ENCODE peak calls at places on chromosomes 2 and 18, in seven cellular contexts. T, R, Y, S, P, O and Z are unnamed samples.

GRCh38 chr2:241878007-241878970 is 8.8 kb downstream of the RTP5 start:
- DNase-seq in S (no peak), Y (no peak), T (peak; percentile 85), R (peak; percentile 77), P (peak; percentile 67), O (peak; percentile 83), Z (peak; percentile 89)

GRCh38 chr2:58834404-58834803 is 593.3 kb upstream of the FANCL start:
- DNase-seq in P (no peak), Y (no peak), R (no peak), T (no peak), O (no peak), S (no peak), Z (peak; percentile 55)

GRCh38 chr2:105757361-105757933 is 12.7 kb downstream of the NCK2 start:
- DNase-seq in T (no peak), Y (no peak), P (no peak), S (no peak), R (no peak), O (no peak), Z (no peak)

GRCh38 chr2:176392125-176392704 is 123.0 kb downstream of the MTX2 start:
- DNase-seq in T (no peak), R (no peak), Y (no peak), O (no peak), P (no peak), S (no peak), Z (no peak)

GRCh38 chr2:182894174-182894573 is 27.7 kb upstream of the FRZB start:
- DNase-seq in T (no peak), S (no peak), P (no peak), O (no peak), Y (no peak), R (no peak), Z (no peak)

GRCh38 chr18:24490545-24490944 is 30.1 kb downstream of the HRH4 start:
- DNase-seq in R (no peak), S (no peak), T (no peak), O (no peak), Y (no peak), P (no peak), Z (peak; percentile 60)

GRCh38 chr2:227759411-227760113 is 13.9 kb downstream of the SCYGR8 start:
- DNase-seq in R (no peak), O (no peak), S (no peak), Y (no peak), P (no peak), T (no peak), Z (no peak)

GRCh38 chr2:72386288-72386687 is 238.6 kb upstream of the CYP26B1 start:
- DNase-seq in P (no peak), T (no peak), S (no peak), O (no peak), R (no peak), Y (no peak), Z (no peak)

GRCh38 chr2:110105608-110106467 is 9.8 kb downstream of the MALL start:
- DNase-seq in S (no peak), R (peak; percentile 92), T (no peak), O (no peak), Y (no peak), P (no peak), Z (no peak)

GRCh38 chr2:233059797-233060499 is at the start of gene INPP5D:
- DNase-seq in Y (no peak), S (no peak), R (no peak), T (peak; percentile 85), P (peak; percentile 68), O (peak; percentile 90), Z (peak; percentile 92)

GRCh38 chr2:8906208-8906607 is 68.8 kb upstream of the KIDINS220 start:
- DNase-seq in Y (no peak), T (no peak), O (no peak), R (no peak), S (no peak), P (no peak), Z (no peak)

GRCh38 chr2:199409705-199410104 is 48.0 kb downstream of the SATB2 start:
- DNase-seq in Y (no peak), O (no peak), P (no peak), S (no peak), R (no peak), T (no peak), Z (no peak)

GRCh38 chr18:79916546-79917350 is 34.7 kb downstream of the SLC66A2 start:
- DNase-seq in T (peak; percentile 44), O (peak; percentile 33), P (no peak), S (no peak), R (no peak), Y (no peak), Z (no peak)

GRCh38 chr2:119294671-119295070 is 71.0 kb downstream of the STEAP3 start:
- DNase-seq in P (no peak), R (no peak), O (no peak), Y (no peak), T (no peak), S (no peak), Z (no peak)

GRCh38 chr2:58708565-58708964 is 467.4 kb upstream of the FANCL start:
- DNase-seq in O (no peak), P (no peak), S (no peak), R (peak; percentile 3), Y (no peak), T (no peak), Z (peak; percentile 65)

GRCh38 chr2:151786493-151786892 is 41.7 kb downstream of the ARL5A start:
- DNase-seq in Y (no peak), T (no peak), O (no peak), S (no peak), R (no peak), P (no peak), Z (peak; percentile 31)

GRCh38 chr2:195105581-195105980 is 551.4 kb upstream of the SLC39A10 start:
- DNase-seq in P (no peak), O (no peak), Y (no peak), S (no peak), R (no peak), T (no peak), Z (no peak)

GRCh38 chr2:133734699-133735098 is 166.4 kb upstream of the NCKAP5 start:
- DNase-seq in Y (no peak), T (no peak), P (no peak), S (no peak), O (no peak), R (no peak), Z (no peak)

GRCh38 chr2:133109772-133110171 is 439.8 kb upstream of the LYPD1 start:
- DNase-seq in S (no peak), Y (no peak), T (no peak), P (no peak), R (no peak), O (no peak), Z (no peak)

GRCh38 chr2:163191372-163191771 is 352.8 kb upstream of the KCNH7 start:
- DNase-seq in P (no peak), S (no peak), T (no peak), O (no peak), Y (no peak), R (peak; percentile 21), Z (peak; percentile 69)

GRCh38 chr2:50529600-50530218 is 502.2 kb downstream of the NRXN1 start:
- DNase-seq in P (peak; percentile 5), R (peak; percentile 8), Y (no peak), T (no peak), O (no peak), S (peak; percentile 35), Z (peak; percentile 72)

GRCh38 chr2:175111200-175111657 is 56.8 kb downstream of the ATF2 start:
- DNase-seq in S (peak; percentile 22), O (no peak), P (peak; percentile 30), Y (no peak), T (no peak), R (peak; percentile 16), Z (peak; percentile 64)

GRCh38 chr18:63159590-63159989 is 160.0 kb downstream of the BCL2 start:
- DNase-seq in O (no peak), Y (no peak), P (no peak), S (no peak), T (no peak), R (no peak), Z (no peak)